ENCODE peak calls at places on chromosomes 7 and 10, in four cellular contexts. C is SK-N-SH, O is GM12878, E is K562. W is an unnamed sample.

GRCh38 chr10:61857746-61858145 is 43.8 kb upstream of the ARID5B start:
- DNase-seq in C (no peak), O (no peak), E (no peak), W (no peak)

GRCh38 chr10:116785867-116786266 is 43.5 kb upstream of the HSPA12A start:
- DNase-seq in C (no peak), O (no peak), E (no peak), W (no peak)

GRCh38 chr10:69421611-69422308 is 5.0 kb upstream of the TACR2 start:
- DNase-seq in C (no peak), O (no peak), E (no peak), W (no peak)

GRCh38 chr10:12251581-12251980 is 55.6 kb downstream of the CDC123 start:
- DNase-seq in C (no peak), O (no peak), E (no peak), W (no peak)

GRCh38 chr7:105487559-105488218 is 34.4 kb downstream of the PUS7 start:
- DNase-seq in C (peak), O (no peak), E (peak), W (peak)

GRCh38 chr7:143410523-143411004 is 1.9 kb upstream of the EPHA1 start:
- DNase-seq in C (no peak), O (no peak), E (no peak), W (no peak)

GRCh38 chr10:74096777-74097176 is 53.9 kb downstream of the AP3M1 start:
- DNase-seq in C (no peak), O (peak), E (no peak), W (no peak)

GRCh38 chr10:7288060-7288690 is 122.7 kb downstream of the SFMBT2 start:
- DNase-seq in C (no peak), O (no peak), E (peak), W (peak)

GRCh38 chr7:153529100-153529499 is 523.1 kb upstream of the DPP6 start:
- DNase-seq in C (no peak), O (no peak), E (no peak), W (no peak)

GRCh38 chr7:153523320-153524015 is 528.7 kb upstream of the DPP6 start:
- DNase-seq in C (no peak), O (no peak), E (no peak), W (no peak)

GRCh38 chr7:153521370-153521769 is 530.8 kb upstream of the DPP6 start:
- DNase-seq in C (no peak), O (no peak), E (no peak), W (no peak)

GRCh38 chr7:153522261-153522660 is 529.9 kb upstream of the DPP6 start:
- DNase-seq in C (no peak), O (no peak), E (no peak), W (no peak)

DNA sequence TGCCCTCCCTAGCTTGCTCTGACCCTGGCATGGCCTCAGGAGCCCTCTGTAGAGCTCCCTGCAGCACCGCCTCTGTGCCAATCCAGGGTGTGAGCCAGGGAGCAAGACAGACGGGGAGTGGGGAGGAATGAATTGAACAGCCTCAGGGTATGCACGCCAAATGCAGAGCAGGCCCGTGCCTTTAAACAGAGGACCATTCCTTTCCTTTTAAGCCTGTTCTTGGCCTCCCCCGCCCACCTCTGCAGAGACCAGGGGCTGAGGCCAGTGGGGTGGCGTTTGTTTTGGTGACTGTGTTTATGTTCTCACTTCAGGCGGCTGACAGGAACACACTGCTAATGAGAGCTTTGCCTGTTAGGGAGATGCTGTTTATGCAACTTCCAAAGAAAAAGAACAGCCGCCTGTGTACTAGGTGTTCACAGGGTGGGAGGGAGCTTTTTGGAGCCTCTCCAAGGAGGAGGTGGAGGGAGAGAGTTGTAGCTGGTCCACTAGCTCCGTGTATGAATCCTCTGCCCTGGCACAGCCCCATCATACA is 528.1 kb upstream of the DPP6 start:
- DNase-seq in C (no peak), O (no peak), E (no peak), W (no peak)
- TF ChIP-seq EP300 in C (no peak), O (no peak), E (no peak), W (no peak)

GRCh38 chr7:109261781-109262180 is 692.1 kb downstream of the DNAJB9 start:
- DNase-seq in C (no peak), O (no peak), E (no peak), W (no peak)

GRCh38 chr7:109256762-109257560 is 687.3 kb downstream of the DNAJB9 start:
- DNase-seq in C (no peak), O (no peak), E (no peak), W (no peak)

DNA sequence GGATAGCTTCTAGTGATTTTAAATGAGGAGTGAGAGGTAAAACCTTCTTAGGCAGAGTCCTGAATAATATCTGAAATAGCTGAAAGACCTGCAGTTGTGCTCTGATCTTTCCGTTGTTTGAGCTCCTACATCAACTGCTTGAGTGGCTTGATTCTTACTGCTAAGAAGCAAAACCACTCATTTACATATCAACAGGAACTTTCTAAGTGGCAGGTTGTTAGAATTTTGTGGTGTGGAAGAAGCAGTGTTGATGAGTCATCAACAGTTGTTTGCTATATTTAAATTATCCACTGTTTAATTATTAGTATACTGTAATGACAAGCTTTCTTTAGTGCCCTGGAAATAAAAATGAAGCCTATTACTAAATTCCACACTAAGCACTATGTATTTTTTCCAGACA is 689.5 kb downstream of the DNAJB9 start:
- DNase-seq in C (no peak), O (no peak), E (no peak), W (no peak)
- TF ChIP-seq MXI1 in C (no peak), O (no peak), E (no peak), W (no peak)

DNA sequence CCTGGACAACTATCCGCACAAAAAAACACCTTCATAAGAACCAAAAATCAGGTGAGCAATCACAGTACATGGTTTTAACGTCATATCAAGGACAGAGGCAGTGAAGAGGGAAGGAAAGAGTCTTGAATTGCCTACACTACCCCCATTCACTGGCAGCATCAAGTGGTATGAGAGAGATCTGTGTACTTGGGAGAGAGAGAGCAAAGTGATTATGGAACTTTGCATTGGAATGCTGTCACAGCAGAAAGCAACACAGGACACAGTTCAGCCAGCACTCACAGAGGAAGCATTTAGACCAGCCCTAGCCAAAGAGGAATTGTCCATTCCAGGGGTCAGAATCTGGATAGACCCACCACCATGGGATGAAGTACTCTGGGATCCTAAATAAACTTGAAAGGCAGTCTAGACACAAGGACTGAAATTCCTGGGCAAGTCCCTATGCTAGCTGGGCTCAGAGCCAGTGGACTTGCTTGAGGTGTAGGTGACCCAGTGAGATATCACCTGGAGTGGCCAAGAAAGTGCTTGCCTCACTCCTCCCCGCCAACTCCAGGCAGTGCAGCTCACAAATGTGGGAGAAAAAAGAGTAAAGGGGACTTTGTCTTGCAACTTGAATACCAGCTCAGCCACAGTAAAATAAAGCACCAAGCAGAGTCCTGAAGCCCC is 30.5 kb upstream of the SFTPD start:
- DNase-seq in C (no peak), O (no peak), E (no peak), W (no peak)
- TF ChIP-seq JUND in C (no peak), O (no peak), E (no peak), W (no peak)

GRCh38 chr7:141986923-141987322 is 8.8 kb upstream of the MGAM start:
- DNase-seq in C (no peak), O (no peak), E (no peak), W (no peak)
- TF ChIP-seq EP300 in C (no peak), O (no peak), E (no peak), W (no peak)

GRCh38 chr7:44465490-44465889 is 25.0 kb downstream of the NUDCD3 start:
- DNase-seq in C (no peak), O (no peak), E (no peak), W (no peak)

GRCh38 chr7:44469461-44469860 is 21.0 kb downstream of the NUDCD3 start:
- DNase-seq in C (no peak), O (no peak), E (no peak), W (no peak)

GRCh38 chr7:44463169-44463808 is 27.2 kb downstream of the NUDCD3 start:
- DNase-seq in C (no peak), O (no peak), E (no peak), W (no peak)

GRCh38 chr7:44467217-44467548 is 23.3 kb downstream of the NUDCD3 start:
- DNase-seq in C (no peak), O (no peak), E (no peak), W (no peak)

DNA sequence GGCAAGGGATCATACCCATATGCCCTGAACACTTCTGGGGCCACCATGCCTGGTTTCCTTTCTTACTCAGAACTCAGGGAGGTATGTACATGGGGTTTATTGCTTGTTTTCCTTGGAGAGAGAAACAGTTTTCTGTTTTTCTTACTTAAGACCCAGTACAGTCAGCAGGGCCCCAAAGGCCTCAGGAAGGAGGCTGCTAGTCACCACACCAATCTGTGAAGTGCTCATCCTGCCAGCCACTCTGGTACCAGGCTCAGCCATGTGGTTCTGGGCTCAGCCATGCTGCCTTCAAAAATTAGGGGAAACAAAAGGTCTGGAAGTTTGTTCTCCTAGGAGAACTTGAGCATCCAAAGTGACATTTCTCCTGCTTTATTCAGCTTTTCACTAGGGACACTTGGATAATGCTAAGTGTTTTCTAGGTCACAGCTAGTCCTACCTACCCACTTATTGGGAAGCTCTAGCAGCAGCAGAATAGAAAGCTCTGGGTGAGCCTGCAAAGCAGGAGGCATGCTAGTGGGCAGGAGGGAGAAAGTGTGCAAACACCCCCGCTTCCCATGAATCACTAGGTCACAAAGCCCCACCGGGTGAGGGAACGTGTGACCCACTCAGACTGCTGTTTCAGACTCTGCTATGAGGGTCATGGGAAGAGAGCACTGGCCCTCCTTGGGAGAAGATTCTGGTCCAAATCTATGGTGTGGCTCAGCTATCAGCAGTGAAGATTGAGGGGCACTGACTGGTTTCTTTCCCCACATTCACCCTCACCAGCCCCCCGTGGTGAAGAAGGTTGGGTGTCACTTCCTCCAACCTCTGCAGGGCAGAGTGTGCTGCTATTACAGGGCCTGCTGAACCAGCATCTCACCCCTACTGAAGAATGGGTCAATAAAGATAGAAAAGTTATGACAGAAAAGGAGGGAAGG is 23.9 kb downstream of the NUDCD3 start:
- DNase-seq in C (no peak), O (no peak), E (no peak), W (no peak)
- TF ChIP-seq MXI1 in C (no peak), O (no peak), E (no peak), W (no peak)

DNA sequence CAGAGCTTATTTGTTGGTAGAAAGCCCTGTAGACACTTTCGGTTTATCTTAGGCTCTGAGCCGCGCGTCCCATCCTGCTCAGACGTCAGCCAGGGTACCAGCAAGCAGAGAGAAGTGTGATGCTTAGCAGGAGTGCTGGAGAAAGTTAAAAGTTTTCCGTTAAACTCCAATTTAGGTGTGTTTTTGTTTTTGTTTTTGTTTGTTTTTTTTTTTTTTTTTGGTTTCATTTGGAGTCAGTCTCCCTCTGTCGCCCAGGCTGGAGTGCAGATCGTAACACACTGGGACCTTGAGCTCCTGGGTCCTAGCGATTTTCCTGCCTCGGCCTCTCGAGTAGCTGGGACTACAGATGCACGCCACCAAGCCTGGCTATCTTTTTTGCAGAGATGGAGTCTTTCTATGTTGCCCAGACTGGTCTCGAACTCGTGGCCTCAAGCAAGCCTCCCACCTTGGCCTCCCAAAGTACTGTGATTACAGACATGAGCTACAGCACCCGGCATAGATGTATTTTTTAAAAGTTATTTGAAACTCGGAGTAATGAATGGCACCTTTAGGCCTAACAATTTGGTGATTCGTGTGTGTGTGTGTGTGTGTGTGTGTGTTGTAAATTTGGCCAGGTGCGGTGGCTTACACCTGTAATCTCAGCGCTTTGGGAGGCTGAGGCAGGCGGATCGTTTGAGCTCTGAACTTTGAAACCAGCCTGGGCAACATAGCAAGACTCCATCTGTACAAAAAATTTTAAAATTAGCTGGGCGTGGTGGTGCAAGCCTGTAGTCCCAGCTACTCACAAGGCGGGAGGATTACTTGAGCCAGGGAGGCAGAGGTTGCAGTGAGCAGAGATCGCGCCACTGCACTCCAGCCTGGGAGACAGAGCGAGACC is 1.3 kb upstream of the HIP1 start:
- DNase-seq in C (no peak), O (peak), E (no peak), W (no peak)
- TF ChIP-seq JUND in C (no peak), O (no peak), E (no peak), W (no peak)

GRCh38 chr7:30166155-30166840 is 31.5 kb downstream of the MTURN start:
- DNase-seq in C (no peak), O (no peak), E (no peak), W (no peak)
- TF ChIP-seq EP300 in C (no peak), O (no peak), E (no peak), W (no peak)

GRCh38 chr10:4812952-4813351 is 13.1 kb upstream of the AKR1E2 start:
- DNase-seq in C (no peak), O (no peak), E (no peak), W (peak)
- TF ChIP-seq MXI1 in C (no peak), O (no peak), E (no peak), W (no peak)

GRCh38 chr10:86857097-86857825 is 100.2 kb downstream of the MMRN2 start:
- DNase-seq in C (no peak), O (no peak), E (no peak), W (no peak)

GRCh38 chr10:86861351-86861750 is 96.1 kb downstream of the MMRN2 start:
- DNase-seq in C (no peak), O (no peak), E (no peak), W (peak)

GRCh38 chr10:86855503-86855902 is 99.1 kb downstream of the BMPR1A start:
- DNase-seq in C (no peak), O (no peak), E (no peak), W (no peak)

GRCh38 chr10:86851329-86852207 is 95.1 kb downstream of the BMPR1A start:
- DNase-seq in C (no peak), O (no peak), E (no peak), W (no peak)

GRCh38 chr10:86856156-86856555 is 99.7 kb downstream of the BMPR1A start:
- DNase-seq in C (no peak), O (no peak), E (no peak), W (no peak)
- TF ChIP-seq JUND in C (no peak), O (no peak), E (no peak), W (no peak)